ENCODE peak calls at places on chromosomes 1 and 21, in five cellular contexts. W is SK-N-SH, Q is IMR-90, N is K562, Z is HepG2. R is an unnamed sample.

GRCh38 chr1:233540788-233541187 is 73.1 kb upstream of the KCNK1 start:
- DNase-seq in W (peak), Q (no peak), N (no peak), Z (no peak), R (no peak)

GRCh38 chr1:88731475-88731874 is 47.4 kb downstream of the PKN2 start:
- DNase-seq in W (no peak), Q (peak), N (no peak), Z (no peak), R (no peak)

GRCh38 chr1:46735708-46736324 is 16.9 kb upstream of the EFCAB14 start:
- DNase-seq in W (no peak), Q (peak), N (peak), Z (peak), R (no peak)

GRCh38 chr1:243244420-243244819 is 10.7 kb downstream of the CEP170 start:
- DNase-seq in W (no peak), Q (no peak), N (no peak), Z (no peak), R (no peak)

GRCh38 chr1:115320368-115320767 is 17.7 kb downstream of the NGF start:
- DNase-seq in W (no peak), Q (no peak), N (no peak), Z (no peak), R (no peak)

GRCh38 chr1:185349556-185349955 is 32.5 kb upstream of the IVNS1ABP start:
- DNase-seq in W (no peak), Q (no peak), N (no peak), Z (no peak), R (no peak)

GRCh38 chr21:39051561-39051949 is 131.7 kb downstream of the PSMG1 start:
- DNase-seq in W (no peak), Q (peak), N (no peak), Z (no peak), R (no peak)

GRCh38 chr1:162040657-162041056 is 17.0 kb upstream of the OLFML2B start:
- DNase-seq in W (no peak), Q (peak), N (peak), Z (peak), R (no peak)

GRCh38 chr1:165635329-165635728 is 4.3 kb downstream of the MGST3 start:
- DNase-seq in W (no peak), Q (peak), N (no peak), Z (no peak), R (no peak)

GRCh38 chr1:201945157-201945556 is 1.2 kb downstream of the LMOD1 start:
- DNase-seq in W (no peak), Q (no peak), N (peak), Z (no peak), R (no peak)

GRCh38 chr1:33821291-33821690 is 42.6 kb upstream of the HMGB4 start:
- DNase-seq in W (no peak), Q (no peak), N (no peak), Z (no peak), R (no peak)

GRCh38 chr1:91885331-91885715 is 628 bp downstream of the TGFBR3 start:
- DNase-seq in W (no peak), Q (peak), N (peak), Z (no peak), R (no peak)

GRCh38 chr1:100463809-100464424 is 74.0 kb upstream of the GPR88 start:
- DNase-seq in W (peak), Q (peak), N (peak), Z (peak), R (no peak)

GRCh38 chr1:171739646-171740045 is 2.2 kb downstream of the VAMP4 start:
- DNase-seq in W (no peak), Q (peak), N (no peak), Z (no peak), R (no peak)

GRCh38 chr1:2820731-2821372 is 19.4 kb upstream of the TTC34 start:
- DNase-seq in W (no peak), Q (no peak), N (no peak), Z (no peak), R (no peak)

GRCh38 chr1:71428029-71428428 is 347.2 kb upstream of the ZRANB2 start:
- DNase-seq in W (no peak), Q (no peak), N (no peak), Z (no peak), R (no peak)

GRCh38 chr1:157496121-157496526 is 56.2 kb downstream of the FCRL5 start:
- DNase-seq in W (peak), Q (peak), N (peak), Z (peak), R (no peak)

GRCh38 chr1:161986328-161986727 is 37.3 kb downstream of the OLFML2B start:
- DNase-seq in W (no peak), Q (no peak), N (no peak), Z (no peak), R (no peak)

GRCh38 chr1:212477680-212478466 is 45.2 kb downstream of the NENF start:
- DNase-seq in W (no peak), Q (no peak), N (no peak), Z (no peak), R (no peak)

DNA sequence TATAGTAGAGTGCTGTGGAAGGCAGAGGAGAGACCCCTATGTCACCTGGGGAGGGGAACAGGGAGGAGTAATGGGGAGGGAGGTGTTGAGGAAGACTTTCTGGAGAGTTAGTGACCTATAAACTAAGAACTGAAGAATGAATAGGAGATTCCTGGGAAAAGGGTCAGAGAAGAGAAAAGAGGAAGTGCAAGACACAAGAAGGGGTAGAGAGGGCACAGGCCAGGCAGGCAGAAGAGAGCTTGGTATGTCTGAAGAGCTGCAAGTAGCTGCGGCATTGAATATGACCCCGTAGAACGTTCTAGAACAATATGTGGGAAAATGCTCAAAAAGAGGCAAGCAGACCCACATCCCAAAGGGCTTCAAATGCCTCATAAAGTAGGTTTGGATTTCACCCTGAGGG is 361.2 kb downstream of the PRDM2 start:
- DNase-seq in W (no peak), Q (no peak), N (no peak), Z (no peak), R (no peak)
- TF ChIP-seq MXI1 in W (no peak), Q (no peak), N (no peak), Z (no peak), R (no peak)

DNA sequence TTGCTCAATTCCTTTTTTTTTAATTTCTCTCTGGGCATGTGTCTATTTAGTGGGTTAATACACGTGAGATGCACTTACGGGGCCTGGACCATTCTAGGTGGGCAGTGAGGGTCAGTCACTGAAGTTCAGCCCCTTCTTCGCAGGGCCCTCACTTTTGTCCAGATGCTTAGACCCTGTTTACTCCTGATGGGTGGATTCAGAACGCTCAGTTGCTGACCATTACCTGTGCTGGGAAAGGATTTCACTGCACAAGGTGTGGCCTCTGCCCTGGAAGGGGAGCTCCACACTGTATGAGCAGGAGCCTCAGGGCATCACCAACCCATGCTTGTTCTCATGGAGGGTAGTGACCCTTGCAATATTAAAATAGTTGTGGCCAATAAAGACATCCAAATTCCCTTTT is 4.5 kb downstream of the PRAMEF12 start:
- DNase-seq in W (no peak), Q (no peak), N (no peak), Z (no peak), R (no peak)
- TF ChIP-seq MXI1 in W (no peak), Q (no peak), N (no peak), Z (no peak), R (no peak)

GRCh38 chr1:98045211-98046030 is 124.6 kb upstream of the DPYD start:
- DNase-seq in W (peak), Q (peak), N (no peak), Z (no peak), R (no peak)
- TF ChIP-seq MXI1 in W (peak), Q (peak), N (no peak), Z (no peak), R (no peak)

DNA sequence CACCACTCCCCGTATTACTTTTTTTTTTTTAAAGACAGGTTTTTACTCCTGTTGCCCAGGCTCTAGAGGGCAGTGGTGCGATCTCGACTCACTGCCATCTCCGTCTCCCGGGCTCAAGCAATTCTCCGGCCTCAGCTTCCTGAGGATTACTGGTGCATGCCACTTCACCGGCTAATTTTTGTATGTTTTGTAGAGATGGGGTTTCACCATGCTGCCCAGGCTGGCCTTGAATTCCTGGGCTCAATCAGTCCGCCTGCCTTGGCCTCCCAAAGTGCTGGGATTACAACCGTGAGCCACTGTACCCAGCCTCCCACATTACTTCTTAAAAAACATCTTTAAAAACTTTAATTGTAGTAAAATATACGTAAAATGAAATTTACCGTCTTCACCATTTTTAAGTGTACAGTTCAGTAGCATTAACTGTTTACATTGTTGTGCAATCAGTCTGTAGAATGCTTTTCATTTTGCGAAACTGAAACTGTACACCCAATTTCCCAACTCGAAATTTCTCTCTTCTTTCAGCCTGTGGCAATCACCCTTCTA is 77.0 kb downstream of the ZMYM4 start:
- DNase-seq in W (no peak), Q (peak), N (no peak), Z (peak), R (no peak)
- TF ChIP-seq MXI1 in W (no peak), Q (no peak), N (no peak), Z (peak), R (no peak)